ENCODE peak calls at places on chromosomes 2 and 18, in ten cellular contexts. W is prostate gland, U is sigmoid colon, O is breast epithelium, A is K562, X is uterus, G is ovary, K is endothelial cell of umbilical vein, R is IMR-90, M is GM12878. Y is an unnamed sample.

GRCh38 chr2:157363612-157364101 is 38.0 kb upstream of the ERMN start:
- DNase-seq in U (no peak), G (no peak), R (no peak), M (peak; percentile 50), O (no peak), K (no peak), X (no peak), A (no peak), W (no peak), Y (no peak)

GRCh38 chr2:206920310-206920709 is 19.0 kb upstream of the CPO start:
- DNase-seq in W (no peak), G (no peak), X (no peak), K (no peak), A (no peak), O (no peak), M (no peak), R (no peak), U (no peak), Y (no peak)

GRCh38 chr2:48415765-48416515 is 114.0 kb upstream of the STON1 start:
- DNase-seq in K (no peak), W (no peak), X (no peak), A (no peak), G (no peak), R (no peak), U (no peak), M (no peak), O (no peak), Y (no peak)

GRCh38 chr18:61943175-61943964 is 50.6 kb upstream of the RNF152 start:
- DNase-seq in A (no peak), R (peak; percentile 31), X (no peak), K (no peak), U (no peak), M (no peak), G (no peak), O (no peak), W (no peak), Y (no peak)

GRCh38 chr2:12514168-12514567 is 202.6 kb upstream of the TRIB2 start:
- DNase-seq in X (no peak), G (no peak), M (no peak), W (no peak), R (no peak), U (no peak), O (no peak), K (no peak), A (no peak), Y (no peak)

GRCh38 chr2:44392338-44392943 is 30.7 kb downstream of the CAMKMT start:
- DNase-seq in O (no peak), A (peak; percentile 8), X (no peak), R (peak; percentile 21), U (no peak), G (no peak), K (peak; percentile 46), M (no peak), W (peak; percentile 14), Y (no peak)

GRCh38 chr2:96962567-96963203 is 23.7 kb downstream of the FAM178B start:
- DNase-seq in K (no peak), U (no peak), O (no peak), X (no peak), W (no peak), A (no peak), R (no peak), M (no peak), G (no peak), Y (no peak)

GRCh38 chr18:10169064-10169562 is 255.3 kb downstream of the VAPA start:
- DNase-seq in O (no peak), R (peak; percentile 72), A (no peak), W (peak; percentile 17), X (no peak), M (no peak), U (no peak), K (peak; percentile 97), G (no peak), Y (peak; percentile 72)

GRCh38 chr2:152740743-152741328 is 22.4 kb downstream of the ARL6IP6 start:
- DNase-seq in O (no peak), R (peak; percentile 72), X (no peak), A (peak; percentile 49), M (no peak), W (no peak), G (no peak), U (no peak), K (peak; percentile 78), Y (no peak)

GRCh38 chr2:225559090-225559489 is 159.6 kb downstream of the NYAP2 start:
- DNase-seq in K (no peak), R (no peak), G (no peak), W (no peak), A (no peak), M (no peak), U (no peak), X (no peak), O (no peak), Y (no peak)

GRCh38 chr2:11270891-11271290 is 73.5 kb downstream of the ROCK2 start:
- DNase-seq in O (no peak), W (no peak), G (no peak), K (no peak), R (peak; percentile 92), M (no peak), U (no peak), A (no peak), X (no peak), Y (no peak)

GRCh38 chr2:183081908-183082307 is 3.4 kb downstream of the DUSP19 start:
- DNase-seq in K (no peak), W (no peak), X (no peak), M (no peak), A (no peak), U (no peak), R (peak; percentile 20), O (no peak), G (no peak), Y (no peak)

GRCh38 chr2:158912122-158912521 is 56.3 kb upstream of the TANC1 start:
- DNase-seq in K (no peak), U (no peak), A (no peak), X (no peak), R (no peak), G (no peak), O (no peak), W (no peak), M (no peak), Y (peak; percentile 31)

GRCh38 chr2:12493031-12493513 is 223.7 kb upstream of the TRIB2 start:
- DNase-seq in U (no peak), R (peak; percentile 93), G (peak; percentile 96), A (peak; percentile 70), W (no peak), K (peak; percentile 12), M (no peak), X (peak; percentile 84), O (no peak), Y (no peak)

DNA sequence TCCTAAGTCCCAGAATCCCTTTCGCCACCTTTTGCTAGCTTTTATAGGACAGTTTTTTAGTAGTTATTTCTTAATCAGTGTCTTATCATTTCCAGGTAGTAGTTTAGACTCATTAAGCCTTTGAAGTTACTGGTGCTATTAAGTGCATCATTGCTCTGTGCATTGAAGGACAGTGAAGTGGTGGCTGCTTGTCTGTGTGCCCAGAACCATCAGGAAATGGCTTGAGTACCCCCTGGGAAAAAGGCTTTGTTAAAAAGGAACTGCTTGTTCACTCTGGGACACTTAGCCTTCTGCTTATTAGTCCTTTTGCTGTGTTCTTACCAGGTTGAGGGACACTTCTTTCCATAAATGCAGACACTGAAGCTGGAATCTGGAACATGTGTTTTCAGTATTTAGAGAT is 30.0 kb downstream of the DTNA start:
- DNase-seq in K (no peak), W (no peak), X (no peak), O (no peak), U (no peak), R (no peak), G (no peak), M (no peak), A (no peak), Y (no peak)
- H3K27ac ChIP-seq in K (no peak overlapping the region), W (no peak overlapping the region), X (no peak overlapping the region), O (no peak overlapping the region), U (no peak overlapping the region), R (no peak overlapping the region), G (no peak overlapping the region), M (no peak overlapping the region), A (no peak overlapping the region), Y (no peak overlapping the region)

DNA sequence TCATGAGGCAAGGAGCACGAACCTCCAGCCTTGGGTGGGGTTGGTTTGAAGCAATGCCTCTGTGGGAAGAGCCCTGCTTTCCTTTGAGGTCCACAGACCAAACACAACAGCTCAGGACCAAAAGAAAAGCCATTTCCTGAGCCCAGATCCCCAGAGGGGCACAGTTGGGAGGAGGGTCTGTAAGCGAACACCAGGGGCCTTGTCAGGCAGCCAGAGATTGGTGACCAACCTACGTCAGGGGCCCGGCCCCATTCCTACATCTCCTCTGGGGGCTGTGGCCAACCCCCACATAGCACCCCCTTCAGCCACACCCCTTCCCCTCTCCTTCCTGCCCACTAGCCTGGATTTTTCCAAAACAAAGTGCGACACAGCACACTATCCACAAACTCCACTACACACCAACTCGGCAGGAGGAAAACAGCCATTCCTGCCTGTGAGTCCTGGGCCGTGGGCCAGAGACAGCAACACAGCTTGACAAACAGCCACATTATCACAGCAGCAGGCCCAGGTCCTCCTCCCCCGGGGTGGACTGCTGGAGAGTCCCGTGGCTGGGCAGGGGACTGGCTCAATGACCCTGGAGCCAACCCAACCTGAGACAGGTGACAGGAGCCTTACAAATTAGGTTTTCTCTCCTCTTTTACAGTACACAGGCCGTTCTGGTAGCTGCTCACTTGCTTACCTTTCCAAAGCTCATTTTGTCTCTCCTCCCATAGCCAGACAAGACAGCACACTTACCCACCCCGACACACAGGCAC is 98.8 kb downstream of the TNS1 start:
- DNase-seq in M (no peak), A (no peak), G (peak; percentile 86), O (peak; percentile 71), W (peak; percentile 65), K (peak; percentile 89), U (peak; percentile 94), X (peak; percentile 79), R (peak; percentile 72), Y (no peak)
- TF ChIP-seq POLR2A in M (no peak), A (no peak), G (peak; percentile 16), O (no peak), W (no peak), K (no peak), U (no peak), X (peak; percentile 39), R (no peak), Y (no peak)

GRCh38 chr2:66434679-66435548 is at the start of gene MEIS1:
- DNase-seq in G (peak; percentile 95), A (peak; percentile 74), O (peak; percentile 90), R (peak; percentile 100), U (peak; percentile 99), K (peak; percentile 95), X (peak; percentile 95), W (peak; percentile 92), M (no peak), Y (peak; percentile 98)
- H3K27ac ChIP-seq in G (peak within 1 kb of the TSS; percentile 84), A (peak within 1 kb of the TSS; percentile 47), O (peak within 1 kb of the TSS; percentile 83), R (peak within 1 kb of the TSS; percentile 99), U (peak within 1 kb of the TSS; percentile 93), K (peak within 1 kb of the TSS; percentile 87), X (peak within 1 kb of the TSS; percentile 96), W (peak within 1 kb of the TSS; percentile 87), M (no peak within 1 kb of the TSS), Y (peak within 1 kb of the TSS; percentile 98)

DNA sequence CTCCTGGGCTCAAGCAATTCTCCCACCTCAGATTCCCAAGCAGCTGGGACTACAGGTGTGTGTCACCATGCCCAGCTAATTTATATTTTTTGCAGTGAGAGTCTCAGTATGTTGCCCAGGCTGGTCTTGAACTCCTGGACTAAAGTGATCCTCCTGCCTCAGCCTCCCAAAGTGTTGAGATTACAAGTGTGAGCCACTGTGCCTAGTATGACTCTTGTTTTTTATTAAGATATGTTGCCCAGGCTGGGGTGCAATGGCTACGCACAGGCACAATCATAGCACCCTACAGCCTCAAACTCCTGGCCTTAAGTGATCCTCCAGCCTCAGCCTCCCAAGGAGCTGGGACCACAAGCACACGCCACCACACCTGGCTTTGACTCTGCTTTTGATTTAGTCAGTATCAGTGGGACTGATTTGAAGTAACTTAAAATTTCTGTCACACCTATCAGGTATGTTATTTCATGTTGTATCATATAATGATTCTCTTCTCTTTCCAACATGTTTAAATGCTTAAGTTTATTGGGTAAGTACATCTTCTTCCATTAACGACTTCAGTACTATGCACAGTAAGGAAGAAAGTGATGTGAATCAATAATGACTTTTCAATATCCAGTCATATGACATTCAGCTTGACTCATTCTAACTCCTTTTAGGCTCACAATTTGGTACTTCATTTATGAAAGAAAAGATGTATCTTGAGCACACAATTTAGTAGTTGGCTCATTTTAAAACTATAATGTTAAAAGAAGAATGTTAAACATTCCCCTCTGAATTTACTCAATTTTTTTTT is 6.3 kb downstream of the PPP4R3B start:
- DNase-seq in X (no peak), A (no peak), G (no peak), U (no peak), R (no peak), K (no peak), O (no peak), W (no peak), M (no peak), Y (no peak)
- TF ChIP-seq POLR2A in X (no peak), A (peak; percentile 40), G (no peak), U (no peak), R (no peak), K (no peak), O (no peak), W (no peak), M (no peak), Y (no peak)

Y was measured in esophagus muscularis mucosa.